ENCODE peak calls at places on chromosomes 7 and 10, in four cellular contexts. One of them, this sample, is unnamed. For H3K4me1, the result is how much of the 10 kb centered on the place peaks cover.

GRCh38 chr10:80946957-80947722 is 409.4 kb downstream of the SH2D4B start:
- DNase-seq in pancreas: no peak
- DNase-seq in IMR-90: no peak
- DNase-seq in cardiac muscle cell: no peak
- DNase-seq in this sample: no peak

GRCh38 chr10:133391761-133392518 is 2.0 kb upstream of the MTG1 start:
- DNase-seq in pancreas: no peak
- DNase-seq in IMR-90: no peak
- DNase-seq in cardiac muscle cell: no peak
- DNase-seq in this sample: peak

GRCh38 chr10:104350146-104350635 is 3.4 kb upstream of the CFAP58 start:
- DNase-seq in pancreas: no peak
- DNase-seq in IMR-90: peak
- DNase-seq in cardiac muscle cell: peak
- DNase-seq in this sample: no peak

GRCh38 chr7:13933106-13933505 is 56.4 kb downstream of the ETV1 start:
- DNase-seq in IMR-90: peak
- DNase-seq in pancreas: no peak
- DNase-seq in cardiac muscle cell: no peak
- DNase-seq in this sample: no peak

GRCh38 chr7:5043661-5044060 is 2.0 kb upstream of the RBAK start:
- DNase-seq in pancreas: no peak
- DNase-seq in cardiac muscle cell: no peak
- DNase-seq in IMR-90: no peak
- DNase-seq in this sample: no peak

GRCh38 chr7:102260856-102261255 is 25.8 kb upstream of the SH2B2 start:
- DNase-seq in pancreas: no peak
- DNase-seq in IMR-90: peak
- DNase-seq in cardiac muscle cell: peak
- DNase-seq in this sample: no peak

GRCh38 chr10:1519391-1519790 is 217.9 kb downstream of the ADARB2 start:
- DNase-seq in IMR-90: no peak
- DNase-seq in pancreas: no peak
- DNase-seq in cardiac muscle cell: no peak
- DNase-seq in this sample: no peak

GRCh38 chr10:1625079-1625478 is 112.2 kb downstream of the ADARB2 start:
- DNase-seq in IMR-90: no peak
- DNase-seq in pancreas: no peak
- DNase-seq in cardiac muscle cell: no peak
- DNase-seq in this sample: no peak

GRCh38 chr10:5570979-5571810 is 46.4 kb downstream of the CALML3 start:
- DNase-seq in pancreas: no peak
- DNase-seq in cardiac muscle cell: no peak
- DNase-seq in IMR-90: no peak
- DNase-seq in this sample: no peak

GRCh38 chr10:113739031-113739430 is 12.5 kb upstream of the PLEKHS1 start:
- DNase-seq in pancreas: no peak
- DNase-seq in cardiac muscle cell: no peak
- DNase-seq in IMR-90: no peak
- DNase-seq in this sample: no peak

GRCh38 chr7:111132833-111133232 is 41.9 kb downstream of the LRRN3 start:
- DNase-seq in cardiac muscle cell: no peak
- DNase-seq in pancreas: no peak
- DNase-seq in IMR-90: peak
- DNase-seq in this sample: no peak

GRCh38 chr10:119625570-119626280 is 25.5 kb upstream of the BAG3 start:
- DNase-seq in pancreas: no peak
- DNase-seq in IMR-90: no peak
- DNase-seq in cardiac muscle cell: no peak
- DNase-seq in this sample: no peak

GRCh38 chr7:2632717-2633537 is 1.1 kb downstream of the TTYH3 start:
- DNase-seq in pancreas: peak
- DNase-seq in cardiac muscle cell: peak
- DNase-seq in IMR-90: peak
- DNase-seq in this sample: peak

GRCh38 chr10:28219241-28219640 is 83.6 kb downstream of the MPP7 start:
- DNase-seq in cardiac muscle cell: no peak
- DNase-seq in pancreas: no peak
- DNase-seq in IMR-90: peak
- DNase-seq in this sample: no peak

GRCh38 chr7:136728945-136729344 is 139.5 kb upstream of the CHRM2 start:
- DNase-seq in cardiac muscle cell: no peak
- DNase-seq in pancreas: no peak
- DNase-seq in IMR-90: no peak
- DNase-seq in this sample: no peak

GRCh38 chr10:29394321-29394932 is 105.6 kb downstream of the LYZL1 start:
- DNase-seq in cardiac muscle cell: peak
- DNase-seq in pancreas: no peak
- DNase-seq in IMR-90: no peak
- DNase-seq in this sample: no peak

GRCh38 chr7:139771001-139771956 is 6.5 kb downstream of the HIPK2 start:
- DNase-seq in IMR-90: peak
- DNase-seq in cardiac muscle cell: no peak
- DNase-seq in pancreas: no peak
- DNase-seq in this sample: no peak

GRCh38 chr10:128451879-128452278 is 325.7 kb upstream of the MKI67 start:
- DNase-seq in pancreas: no peak
- DNase-seq in IMR-90: no peak
- DNase-seq in cardiac muscle cell: no peak
- DNase-seq in this sample: no peak
- H3K4me1 ChIP-seq in pancreas: under half
- H3K4me1 ChIP-seq in IMR-90: under half
- H3K4me1 ChIP-seq in cardiac muscle cell: under half
- H3K4me1 ChIP-seq in this sample: under half

DNA sequence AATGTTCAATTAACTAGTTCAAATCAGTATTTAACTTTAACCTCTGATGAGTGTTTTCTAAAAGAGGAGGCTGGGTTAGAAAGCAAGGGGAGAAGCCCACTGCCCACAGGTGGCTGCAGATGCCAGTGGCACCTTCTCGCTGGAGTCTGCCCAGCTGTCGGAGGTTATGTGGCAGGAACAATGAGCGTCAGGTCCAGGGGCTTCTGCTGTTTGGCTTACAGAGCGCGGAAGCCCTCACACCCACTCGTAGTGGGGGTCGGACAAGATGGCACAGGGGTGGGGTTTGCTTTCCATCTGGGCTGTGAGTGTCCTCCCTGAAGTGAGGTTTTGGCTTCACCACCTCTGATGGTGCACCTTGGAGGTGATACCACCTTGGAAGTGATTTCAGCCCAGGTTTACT is 8.5 kb downstream of the DYNC2I1 start:
- DNase-seq in IMR-90: no peak
- DNase-seq in pancreas: no peak
- DNase-seq in cardiac muscle cell: no peak
- DNase-seq in this sample: no peak
- H3K4me3 ChIP-seq in IMR-90: no peak
- H3K4me3 ChIP-seq in pancreas: no peak
- H3K4me3 ChIP-seq in cardiac muscle cell: no peak
- H3K4me3 ChIP-seq in this sample: no peak

GRCh38 chr7:128352138-128352537 is 8.4 kb upstream of the RBM28 start:
- DNase-seq in IMR-90: peak
- DNase-seq in cardiac muscle cell: peak
- DNase-seq in pancreas: peak
- DNase-seq in this sample: peak
- TF ChIP-seq CTCF in IMR-90: peak
- TF ChIP-seq CTCF in cardiac muscle cell: peak
- TF ChIP-seq CTCF in pancreas: peak
- TF ChIP-seq CTCF in this sample: no peak

GRCh38 chr10:102776779-102777417 is 33.1 kb downstream of the WBP1L start:
- DNase-seq in pancreas: peak
- DNase-seq in IMR-90: peak
- DNase-seq in cardiac muscle cell: peak
- DNase-seq in this sample: peak
- H3K4me1 ChIP-seq in pancreas: under half
- H3K4me1 ChIP-seq in IMR-90: under half
- H3K4me1 ChIP-seq in cardiac muscle cell: half or more
- H3K4me1 ChIP-seq in this sample: under half

This sample was measured in mucosa of descending colon.